ENCODE peak calls at places on chromosomes 12 and 14, in ten cellular contexts. T, J, I, O, Z, W, R, E, U and G are unnamed samples.

GRCh38 chr14:100692256-100692655 is 34.4 kb upstream of the DLK1 start:
- DNase-seq in T (no peak), J (no peak), I (no peak), O (no peak), Z (no peak), W (no peak), R (no peak), E (no peak), U (no peak), G (no peak)

GRCh38 chr14:59278111-59278510 is 89.6 kb downstream of the DAAM1 start:
- DNase-seq in T (no peak), J (no peak), I (peak), O (no peak), Z (no peak), W (no peak), R (no peak), E (no peak), U (peak), G (peak)

GRCh38 chr14:96130854-96131253 is 73.8 kb upstream of the BDKRB2 start:
- DNase-seq in T (no peak), J (no peak), I (no peak), O (no peak), Z (no peak), W (no peak), R (no peak), E (no peak), U (no peak), G (peak)

GRCh38 chr14:60102389-60102788 is 10.7 kb downstream of the PCNX4 start:
- DNase-seq in T (no peak), J (no peak), I (peak), O (no peak), Z (no peak), W (no peak), R (no peak), E (no peak), U (no peak), G (peak)

GRCh38 chr14:53979747-53980642 is 23.4 kb upstream of the BMP4 start:
- DNase-seq in T (no peak), J (peak), I (peak), O (no peak), Z (no peak), W (peak), R (no peak), E (peak), U (no peak), G (peak)

GRCh38 chr12:118371354-118372282 is 1.1 kb downstream of the TAOK3 start:
- DNase-seq in T (peak), J (peak), I (no peak), O (peak), Z (peak), W (peak), R (no peak), E (peak), U (peak), G (peak)

GRCh38 chr14:50957296-50957695 is 13.0 kb upstream of the PYGL start:
- DNase-seq in T (no peak), J (no peak), I (peak), O (no peak), Z (no peak), W (no peak), R (no peak), E (no peak), U (no peak), G (peak)

GRCh38 chr14:56528927-56529326 is 50.7 kb upstream of the TMEM260 start:
- DNase-seq in T (no peak), J (no peak), I (no peak), O (no peak), Z (no peak), W (no peak), R (no peak), E (peak), U (no peak), G (no peak)

GRCh38 chr12:110689002-110689600 is at the start of gene HVCN1:
- DNase-seq in T (peak), J (peak), I (no peak), O (peak), Z (peak), W (peak), R (peak), E (peak), U (no peak), G (peak)

GRCh38 chr14:50399251-50400032 is 2.8 kb upstream of the CDKL1 start:
- DNase-seq in T (no peak), J (no peak), I (peak), O (no peak), Z (no peak), W (no peak), R (no peak), E (no peak), U (peak), G (peak)

GRCh38 chr12:111444706-111445310 is 39.1 kb downstream of the SH2B3 start:
- DNase-seq in T (no peak), J (peak), I (no peak), O (peak), Z (peak), W (no peak), R (peak), E (peak), U (no peak), G (peak)

DNA sequence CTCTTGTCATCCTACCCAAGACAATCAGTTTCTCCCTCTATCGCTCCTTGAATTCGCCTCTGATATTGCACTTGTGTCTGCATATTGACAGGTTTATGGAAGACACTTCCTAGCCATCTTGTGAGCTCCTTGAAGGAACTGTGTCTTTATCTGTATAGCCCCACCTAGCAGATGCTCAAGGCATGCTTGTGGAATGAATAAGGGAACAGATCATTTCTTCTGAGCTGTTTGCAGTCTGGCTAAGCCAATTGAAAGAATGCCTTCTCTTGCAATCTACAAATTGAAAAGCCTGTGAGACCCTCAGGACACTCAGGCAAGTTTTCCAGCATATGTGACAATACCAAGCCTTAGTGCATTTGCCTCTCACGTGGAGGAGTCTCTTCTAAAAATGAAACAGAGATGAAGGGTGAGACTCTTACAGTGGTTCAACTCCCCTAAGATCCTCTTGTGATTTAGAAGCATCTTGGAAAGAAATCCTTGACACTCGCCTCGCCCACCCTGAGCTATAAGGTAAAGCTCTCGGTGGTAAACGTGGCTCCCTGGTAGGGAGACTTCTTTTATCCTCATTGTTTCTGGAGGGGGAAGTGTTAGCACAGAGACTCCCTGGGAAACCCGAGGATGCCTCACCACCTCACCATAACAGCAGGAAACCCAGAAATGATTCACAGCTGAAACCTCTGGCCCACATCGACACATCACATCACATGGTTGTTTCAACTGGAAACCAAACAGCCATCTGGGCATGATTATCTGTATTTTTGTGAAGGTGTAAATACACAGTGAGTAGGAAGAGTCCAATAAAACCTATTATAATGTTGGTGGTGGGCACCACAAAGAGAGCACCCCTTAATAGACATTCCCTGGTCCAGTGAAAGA is 112.3 kb upstream of the BCL2L14 start:
- DNase-seq in T (no peak), J (no peak), I (peak), O (no peak), Z (no peak), W (no peak), R (peak), E (no peak), U (peak), G (peak)
- H3K27ac ChIP-seq in T (no peak), J (no peak), I (peak), O (no peak), Z (no peak), W (no peak), R (no peak), E (no peak), U (no peak), G (peak)

GRCh38 chr12:52230364-52231281 is 2.4 kb upstream of the KRT7 start:
- DNase-seq in T (no peak), J (peak), I (peak), O (peak), Z (no peak), W (no peak), R (no peak), E (peak), U (no peak), G (peak)
- H3K27ac ChIP-seq in T (no peak), J (no peak), I (peak), O (no peak), Z (no peak), W (no peak), R (no peak), E (no peak), U (peak), G (peak)

DNA sequence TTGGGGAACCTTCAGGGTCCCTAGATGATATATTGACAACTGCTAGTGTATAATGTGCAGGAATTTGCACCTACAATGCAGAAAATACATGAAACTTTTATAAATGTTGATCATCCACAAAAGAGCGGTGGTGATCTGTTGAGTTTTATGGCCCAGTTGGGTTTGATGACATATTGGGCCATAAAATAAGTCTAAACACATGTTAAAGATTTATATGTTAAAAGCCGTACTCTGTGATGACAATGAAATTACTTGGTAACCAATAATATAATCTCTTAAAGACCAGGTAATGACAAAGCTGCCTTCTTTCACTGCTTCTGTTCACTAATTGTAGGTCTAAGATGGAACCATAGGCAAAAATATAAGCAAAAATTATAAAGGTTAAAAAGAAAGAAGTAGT is 61.6 kb downstream of the TMTC1 start:
- DNase-seq in T (no peak), J (no peak), I (no peak), O (no peak), Z (no peak), W (no peak), R (no peak), E (no peak), U (no peak), G (no peak)
- H3K27ac ChIP-seq in T (no peak), J (peak), I (no peak), O (no peak), Z (no peak), W (no peak), R (no peak), E (no peak), U (no peak), G (no peak)

GRCh38 chr12:62783881-62784280 is 151.1 kb downstream of the PPM1H start:
- DNase-seq in T (no peak), J (no peak), I (no peak), O (no peak), Z (no peak), W (no peak), R (no peak), E (peak), U (no peak), G (no peak)

GRCh38 chr12:62787606-62788005 is 147.3 kb downstream of the PPM1H start:
- DNase-seq in T (no peak), J (no peak), I (no peak), O (no peak), Z (no peak), W (no peak), R (no peak), E (no peak), U (no peak), G (no peak)

GRCh38 chr12:62787023-62787422 is 147.9 kb downstream of the PPM1H start:
- DNase-seq in T (no peak), J (no peak), I (no peak), O (no peak), Z (no peak), W (no peak), R (no peak), E (no peak), U (no peak), G (no peak)

GRCh38 chr12:62784576-62784975 is 150.4 kb downstream of the PPM1H start:
- DNase-seq in T (no peak), J (no peak), I (no peak), O (no peak), Z (no peak), W (no peak), R (no peak), E (no peak), U (no peak), G (no peak)

GRCh38 chr12:62785941-62786559 is 148.9 kb downstream of the PPM1H start:
- DNase-seq in T (no peak), J (no peak), I (peak), O (no peak), Z (no peak), W (no peak), R (no peak), E (no peak), U (peak), G (peak)
- H3K27ac ChIP-seq in T (peak), J (peak), I (peak), O (peak), Z (no peak), W (no peak), R (no peak), E (no peak), U (peak), G (peak)

GRCh38 chr14:79334272-79334671 is 877.0 kb downstream of the DIO2 start:
- DNase-seq in T (no peak), J (no peak), I (no peak), O (no peak), Z (no peak), W (no peak), R (no peak), E (peak), U (no peak), G (no peak)

GRCh38 chr14:79328863-79329262 is 882.4 kb downstream of the DIO2 start:
- DNase-seq in T (no peak), J (no peak), I (no peak), O (no peak), Z (no peak), W (no peak), R (no peak), E (no peak), U (no peak), G (peak)

GRCh38 chr14:79331820-79332219 is 879.5 kb downstream of the DIO2 start:
- DNase-seq in T (no peak), J (no peak), I (no peak), O (no peak), Z (no peak), W (no peak), R (no peak), E (no peak), U (no peak), G (no peak)

GRCh38 chr14:79333198-79333546 is 878.1 kb downstream of the DIO2 start:
- DNase-seq in T (no peak), J (no peak), I (no peak), O (no peak), Z (no peak), W (no peak), R (no peak), E (no peak), U (no peak), G (peak)

GRCh38 chr14:79332504-79333197 is 878.7 kb downstream of the DIO2 start:
- DNase-seq in T (peak), J (no peak), I (no peak), O (no peak), Z (no peak), W (no peak), R (no peak), E (peak), U (no peak), G (no peak)
- H3K27ac ChIP-seq in T (peak), J (no peak), I (no peak), O (no peak), Z (no peak), W (no peak), R (no peak), E (peak), U (no peak), G (no peak)

GRCh38 chr12:40473979-40474378 is 218.3 kb upstream of the CNTN1 start:
- DNase-seq in T (no peak), J (no peak), I (no peak), O (no peak), Z (peak), W (no peak), R (no peak), E (no peak), U (no peak), G (no peak)

GRCh38 chr12:40469736-40470135 is 222.5 kb upstream of the CNTN1 start:
- DNase-seq in T (no peak), J (no peak), I (no peak), O (no peak), Z (no peak), W (no peak), R (no peak), E (no peak), U (no peak), G (no peak)

DNA sequence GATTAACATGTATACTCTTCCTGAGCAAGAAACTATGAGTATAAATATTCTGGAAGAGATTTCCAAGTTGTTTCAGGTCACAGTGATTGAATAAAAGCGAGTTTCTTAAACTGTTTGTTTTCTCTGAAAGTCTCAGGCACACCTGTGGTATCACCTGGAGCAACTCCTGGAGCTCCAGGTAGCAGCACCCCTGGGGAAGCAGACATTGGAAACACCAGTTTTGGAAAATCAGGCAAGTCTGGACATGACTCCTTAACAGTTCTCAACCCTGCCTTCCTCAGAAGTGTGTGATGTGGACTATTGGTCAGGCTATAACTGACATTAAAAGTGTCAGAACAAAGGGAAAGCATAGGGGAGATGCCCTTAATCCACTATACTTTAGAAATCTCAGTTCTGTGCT is 217.6 kb upstream of the CNTN1 start:
- DNase-seq in T (no peak), J (no peak), I (no peak), O (no peak), Z (no peak), W (no peak), R (no peak), E (no peak), U (no peak), G (no peak)
- H3K27ac ChIP-seq in T (no peak), J (no peak), I (no peak), O (no peak), Z (peak), W (no peak), R (no peak), E (no peak), U (no peak), G (no peak)

DNA sequence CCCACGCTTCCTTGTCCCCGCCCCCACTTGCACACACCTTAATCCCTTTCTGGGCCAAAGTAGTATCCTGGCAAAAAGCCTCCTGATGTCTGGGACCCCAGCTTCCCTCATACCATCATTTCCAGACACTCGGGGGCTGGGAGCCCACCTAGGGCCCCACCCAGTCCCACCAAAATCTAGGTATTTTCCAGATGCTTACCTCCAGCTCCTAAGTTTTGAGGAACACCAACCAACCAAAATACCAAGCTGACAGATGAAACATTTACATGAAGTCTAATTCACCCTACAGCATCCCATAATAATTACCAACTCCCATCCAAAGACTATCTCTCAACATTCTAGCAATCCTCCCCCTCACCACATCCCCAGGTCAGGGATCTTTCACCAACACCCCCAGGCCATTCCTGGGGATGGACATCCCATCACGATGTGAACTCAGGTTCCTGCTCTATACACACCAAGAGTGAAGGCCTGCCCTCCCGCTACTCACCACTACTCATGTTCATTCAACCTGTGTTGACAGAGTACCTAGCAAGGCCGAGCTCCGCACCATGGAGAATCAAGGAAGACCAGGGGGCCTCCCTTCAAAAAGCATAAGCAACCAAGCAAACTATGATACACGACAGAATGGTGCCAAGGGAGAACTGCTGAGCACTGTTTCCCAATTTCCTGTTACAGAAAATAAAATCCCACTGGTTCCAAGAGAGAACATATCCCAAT is 1.6 kb upstream of the CHD4 start:
- DNase-seq in T (no peak), J (peak), I (no peak), O (no peak), Z (no peak), W (peak), R (no peak), E (peak), U (peak), G (peak)
- H3K27ac ChIP-seq in T (peak), J (peak), I (no peak), O (peak), Z (peak), W (no peak), R (no peak), E (no peak), U (no peak), G (no peak)

GRCh38 chr12:106135781-106136180 is 3.0 kb downstream of the NUAK1 start:
- DNase-seq in T (no peak), J (no peak), I (no peak), O (no peak), Z (no peak), W (no peak), R (no peak), E (no peak), U (no peak), G (peak)
- H3K27ac ChIP-seq in T (no peak), J (peak), I (peak), O (peak), Z (no peak), W (no peak), R (no peak), E (peak), U (peak), G (no peak)

GRCh38 chr12:23816394-23816851 is 133.0 kb downstream of the SOX5 start:
- DNase-seq in T (no peak), J (no peak), I (no peak), O (no peak), Z (no peak), W (no peak), R (no peak), E (peak), U (no peak), G (no peak)
- H3K27ac ChIP-seq in T (no peak), J (no peak), I (no peak), O (no peak), Z (no peak), W (no peak), R (no peak), E (peak), U (no peak), G (no peak)